ENCODE peak calls at places on chromosomes 3 and 15, in six cellular contexts. F is substantia nigra; V is hepatic stellate cell; R is neural crest cell; A is activated CD4-positive, CD25-positive, alpha-beta regulatory T cell; L is midbrain. N is an unnamed sample.

GRCh38 chr3:112765531-112765930 is 81.1 kb downstream of the CD200R1L start:
- DNase-seq in F (no peak), V (no peak), R (no peak), A (no peak), L (no peak), N (no peak)

GRCh38 chr15:75138016-75138999 is 63.4 kb upstream of the C15orf39 start:
- DNase-seq in R (no peak), V (no peak), A (no peak), F (no peak), L (no peak), N (no peak)

GRCh38 chr3:141326626-141327025 is 41.7 kb upstream of the ZBTB38 start:
- DNase-seq in A (no peak), V (no peak), F (no peak), L (no peak), R (no peak), N (no peak)

GRCh38 chr3:9809239-9809614 is 835 bp upstream of the TTLL3 start:
- DNase-seq in L (no peak), F (no peak), R (no peak), V (no peak), A (no peak), N (no peak)

GRCh38 chr3:81740731-81741130 is 20.7 kb downstream of the GBE1 start:
- DNase-seq in V (no peak), L (no peak), F (no peak), A (no peak), R (no peak), N (no peak)

GRCh38 chr3:12180218-12180617 is 21.5 kb upstream of the TIMP4 start:
- DNase-seq in F (no peak), R (no peak), L (no peak), A (no peak), V (peak), N (no peak)

GRCh38 chr3:141575879-141576743 is 89.3 kb downstream of the RASA2 start:
- DNase-seq in A (no peak), R (no peak), V (peak), F (no peak), L (peak), N (no peak)

GRCh38 chr15:93997071-93997658 is 234.2 kb upstream of the MCTP2 start:
- DNase-seq in V (peak), A (no peak), F (no peak), R (peak), L (peak), N (no peak)

GRCh38 chr15:68507447-68507846 is 71.3 kb upstream of the CORO2B start:
- DNase-seq in A (no peak), V (no peak), L (no peak), F (no peak), R (no peak), N (no peak)

GRCh38 chr3:65914032-65914739 is 124.5 kb downstream of the MAGI1 start:
- DNase-seq in F (no peak), R (no peak), V (no peak), A (no peak), L (peak), N (no peak)

GRCh38 chr3:14077310-14077709 is 47.4 kb downstream of the CHCHD4 start:
- DNase-seq in R (no peak), F (no peak), V (no peak), A (no peak), L (no peak), N (no peak)

GRCh38 chr15:83207622-83208356 is at the start of gene HDGFL3:
- DNase-seq in A (no peak), V (peak), R (peak), F (peak), L (peak), N (peak)

GRCh38 chr3:115164374-115165221 is 17.5 kb upstream of the ZBTB20 start:
- DNase-seq in F (no peak), R (no peak), A (no peak), V (no peak), L (no peak), N (no peak)

GRCh38 chr3:52080830-52081719 is 24.7 kb upstream of the DUSP7 start:
- DNase-seq in F (no peak), R (no peak), L (no peak), A (no peak), V (no peak), N (no peak)

GRCh38 chr3:127953092-127953491 is 38.1 kb downstream of the KBTBD12 start:
- DNase-seq in A (no peak), L (no peak), V (no peak), R (no peak), F (no peak), N (no peak)

GRCh38 chr15:85757939-85758654 is 36.6 kb downstream of the KLHL25 start:
- DNase-seq in F (no peak), L (no peak), R (no peak), V (no peak), A (no peak), N (no peak)

GRCh38 chr3:108132727-108133373 is 42.0 kb upstream of the CD47 start:
- DNase-seq in R (no peak), V (no peak), F (no peak), L (no peak), A (no peak), N (no peak)

GRCh38 chr15:33234019-33234418 is 39.5 kb upstream of the FMN1 start:
- DNase-seq in F (no peak), L (peak), R (peak), A (no peak), V (no peak), N (no peak)

GRCh38 chr15:89817701-89818280 is 3.1 kb upstream of the ANPEP start:
- DNase-seq in R (no peak), A (no peak), F (no peak), L (no peak), V (no peak), N (no peak)

N was measured in caudate nucleus.